ENCODE peak calls at places on chromosomes 16 and 17, in seven cellular contexts. M, Q, L, P, O, C and K are unnamed samples.

GRCh38 chr16:1727651-1728624 is 21.9 kb downstream of the MAPK8IP3 start:
- DNase-seq in C (no peak), Q (no peak), O (no peak), L (no peak), M (no peak), P (no peak), K (no peak)

GRCh38 chr16:87317766-87318121 is 552 bp upstream of the C16orf95 start:
- DNase-seq in Q (peak), L (peak), O (peak), C (peak), P (peak), M (peak), K (no peak)

GRCh38 chr17:81386646-81387234 is 8.5 kb upstream of the BAHCC1 start:
- DNase-seq in L (no peak), P (peak), C (no peak), O (peak), M (peak), Q (peak), K (no peak)

GRCh38 chr17:32342603-32343325 is 791 bp upstream of the C17orf75 start:
- DNase-seq in L (no peak), O (no peak), Q (no peak), C (no peak), M (no peak), P (no peak), K (peak)

GRCh38 chr17:16911141-16911937 is 60.6 kb downstream of the TNFRSF13B start:
- DNase-seq in Q (peak), L (no peak), P (no peak), M (no peak), O (no peak), C (no peak), K (no peak)

GRCh38 chr16:49833055-49833454 is 22.9 kb downstream of the ZNF423 start:
- DNase-seq in C (no peak), O (peak), L (no peak), P (no peak), Q (no peak), M (no peak), K (no peak)

GRCh38 chr16:81668243-81669097 is 110.6 kb upstream of the PLCG2 start:
- DNase-seq in L (no peak), M (peak), P (peak), C (no peak), O (peak), Q (no peak), K (no peak)

GRCh38 chr17:72666519-72666874 is 426.0 kb downstream of the SLC39A11 start:
- DNase-seq in M (no peak), Q (no peak), O (no peak), C (no peak), L (no peak), P (no peak), K (no peak)